ENCODE peak calls at places on chromosomes 3 and 15, in four cellular contexts. One of them, this sample, is unnamed. For H3K27me3, the result is how much of the 10 kb centered on the place peaks cover.

GRCh38 chr3:52373676-52374075 is 57.6 kb downstream of the DNAH1 start:
- DNase-seq in right cardiac atrium: no peak
- DNase-seq in CD4-positive, alpha-beta memory T cell: no peak
- DNase-seq in colonic mucosa: no peak
- DNase-seq in this sample: no peak

GRCh38 chr15:60572462-60573214 is 93.7 kb upstream of the ICE2 start:
- DNase-seq in right cardiac atrium: no peak
- DNase-seq in CD4-positive, alpha-beta memory T cell: no peak
- DNase-seq in colonic mucosa: no peak
- DNase-seq in this sample: no peak

GRCh38 chr3:44248152-44248551 is 6.5 kb downstream of the TOPAZ1 start:
- DNase-seq in colonic mucosa: no peak
- DNase-seq in CD4-positive, alpha-beta memory T cell: no peak
- DNase-seq in right cardiac atrium: no peak
- DNase-seq in this sample: no peak

GRCh38 chr3:105354429-105354828 is 12.3 kb upstream of the ALCAM start:
- DNase-seq in CD4-positive, alpha-beta memory T cell: no peak
- DNase-seq in right cardiac atrium: no peak
- DNase-seq in colonic mucosa: no peak
- DNase-seq in this sample: no peak

GRCh38 chr15:89828324-89829145 is 13.9 kb upstream of the ANPEP start:
- DNase-seq in CD4-positive, alpha-beta memory T cell: no peak
- DNase-seq in colonic mucosa: peak
- DNase-seq in right cardiac atrium: peak
- DNase-seq in this sample: no peak

GRCh38 chr15:38130200-38130567 is 122.5 kb upstream of the SPRED1 start:
- DNase-seq in right cardiac atrium: no peak
- DNase-seq in colonic mucosa: no peak
- DNase-seq in CD4-positive, alpha-beta memory T cell: no peak
- DNase-seq in this sample: no peak

GRCh38 chr3:108008931-108009635 is 81.7 kb downstream of the CD47 start:
- DNase-seq in colonic mucosa: no peak
- DNase-seq in CD4-positive, alpha-beta memory T cell: no peak
- DNase-seq in right cardiac atrium: no peak
- DNase-seq in this sample: no peak

GRCh38 chr15:39199076-39199475 is 381.8 kb upstream of the THBS1 start:
- DNase-seq in CD4-positive, alpha-beta memory T cell: no peak
- DNase-seq in right cardiac atrium: peak
- DNase-seq in colonic mucosa: no peak
- DNase-seq in this sample: no peak

GRCh38 chr3:141699907-141700306 is 38.2 kb upstream of the RNF7 start:
- DNase-seq in CD4-positive, alpha-beta memory T cell: no peak
- DNase-seq in colonic mucosa: no peak
- DNase-seq in right cardiac atrium: no peak
- DNase-seq in this sample: no peak

GRCh38 chr15:29631076-29632070 is 190.9 kb downstream of the TJP1 start:
- DNase-seq in right cardiac atrium: no peak
- DNase-seq in colonic mucosa: peak
- DNase-seq in CD4-positive, alpha-beta memory T cell: no peak
- DNase-seq in this sample: peak

GRCh38 chr3:196406806-196407470 is 25.3 kb downstream of the UBXN7 start:
- DNase-seq in CD4-positive, alpha-beta memory T cell: no peak
- DNase-seq in colonic mucosa: no peak
- DNase-seq in right cardiac atrium: no peak
- DNase-seq in this sample: no peak

GRCh38 chr3:14428087-14429067 is 26.0 kb downstream of the SLC6A6 start:
- DNase-seq in right cardiac atrium: peak
- DNase-seq in colonic mucosa: no peak
- DNase-seq in CD4-positive, alpha-beta memory T cell: no peak
- DNase-seq in this sample: no peak

GRCh38 chr3:127360647-127361046 is 72.8 kb upstream of the PRR20G start:
- DNase-seq in right cardiac atrium: no peak
- DNase-seq in CD4-positive, alpha-beta memory T cell: no peak
- DNase-seq in colonic mucosa: no peak
- DNase-seq in this sample: no peak

GRCh38 chr3:86948840-86949239 is 42.1 kb downstream of the VGLL3 start:
- DNase-seq in colonic mucosa: no peak
- DNase-seq in CD4-positive, alpha-beta memory T cell: no peak
- DNase-seq in right cardiac atrium: no peak
- DNase-seq in this sample: no peak

GRCh38 chr3:30467596-30468238 is 138.7 kb upstream of the TGFBR2 start:
- DNase-seq in CD4-positive, alpha-beta memory T cell: no peak
- DNase-seq in colonic mucosa: no peak
- DNase-seq in right cardiac atrium: no peak
- DNase-seq in this sample: no peak

GRCh38 chr3:36678216-36679013 is 85.9 kb downstream of the DCLK3 start:
- DNase-seq in CD4-positive, alpha-beta memory T cell: no peak
- DNase-seq in colonic mucosa: no peak
- DNase-seq in right cardiac atrium: no peak
- DNase-seq in this sample: no peak

GRCh38 chr3:18354706-18355105 is 70.4 kb downstream of the SATB1 start:
- DNase-seq in colonic mucosa: no peak
- DNase-seq in CD4-positive, alpha-beta memory T cell: no peak
- DNase-seq in right cardiac atrium: no peak
- DNase-seq in this sample: no peak

GRCh38 chr15:90343391-90343790 is 8.7 kb upstream of the ZNF774 start:
- DNase-seq in colonic mucosa: no peak
- DNase-seq in CD4-positive, alpha-beta memory T cell: no peak
- DNase-seq in right cardiac atrium: no peak
- DNase-seq in this sample: no peak

GRCh38 chr15:82642656-82643055 is 4.5 kb downstream of the CPEB1 start:
- DNase-seq in right cardiac atrium: no peak
- DNase-seq in colonic mucosa: no peak
- DNase-seq in CD4-positive, alpha-beta memory T cell: no peak
- DNase-seq in this sample: no peak
- H3K27me3 ChIP-seq in right cardiac atrium: under half
- H3K27me3 ChIP-seq in colonic mucosa: under half
- H3K27me3 ChIP-seq in CD4-positive, alpha-beta memory T cell: under half
- H3K27me3 ChIP-seq in this sample: under half

GRCh38 chr3:96622878-96623277 is 191.5 kb upstream of the EPHA6 start:
- DNase-seq in CD4-positive, alpha-beta memory T cell: no peak
- DNase-seq in right cardiac atrium: no peak
- DNase-seq in colonic mucosa: no peak
- DNase-seq in this sample: no peak

GRCh38 chr3:96619475-96619874 is 194.9 kb upstream of the EPHA6 start:
- DNase-seq in colonic mucosa: no peak
- DNase-seq in right cardiac atrium: no peak
- DNase-seq in CD4-positive, alpha-beta memory T cell: no peak
- DNase-seq in this sample: no peak
- H3K27me3 ChIP-seq in colonic mucosa: under half
- H3K27me3 ChIP-seq in right cardiac atrium: under half
- H3K27me3 ChIP-seq in CD4-positive, alpha-beta memory T cell: under half
- H3K27me3 ChIP-seq in this sample: under half

DNA sequence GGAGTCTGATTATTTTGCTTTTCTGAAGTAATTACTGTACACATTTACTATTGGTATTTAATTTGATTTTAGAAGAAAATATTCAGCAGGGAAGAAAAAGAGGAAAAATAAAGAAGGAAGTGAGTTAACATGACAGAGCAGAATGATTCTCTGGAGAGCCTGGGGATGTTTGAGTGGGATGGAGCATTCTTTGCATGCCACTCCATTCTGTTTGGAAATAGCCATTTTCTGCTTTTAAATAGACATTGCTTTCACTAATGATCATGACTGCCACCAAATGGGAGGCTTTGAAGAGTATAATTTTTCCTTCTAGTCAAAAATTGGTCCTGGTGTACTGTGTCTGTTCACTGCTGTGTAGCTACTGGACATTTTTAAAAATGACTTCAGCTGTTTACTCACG is 196.0 kb downstream of the RYR3 start:
- DNase-seq in CD4-positive, alpha-beta memory T cell: no peak
- DNase-seq in colonic mucosa: no peak
- DNase-seq in right cardiac atrium: no peak
- DNase-seq in this sample: no peak
- H3K27me3 ChIP-seq in CD4-positive, alpha-beta memory T cell: under half
- H3K27me3 ChIP-seq in colonic mucosa: under half
- H3K27me3 ChIP-seq in right cardiac atrium: under half
- H3K27me3 ChIP-seq in this sample: under half

GRCh38 chr3:10940106-10940505 is 52.4 kb upstream of the SLC6A1 start:
- DNase-seq in CD4-positive, alpha-beta memory T cell: no peak
- DNase-seq in colonic mucosa: no peak
- DNase-seq in right cardiac atrium: peak
- DNase-seq in this sample: peak

GRCh38 chr3:10942806-10943205 is 49.7 kb upstream of the SLC6A1 start:
- DNase-seq in CD4-positive, alpha-beta memory T cell: no peak
- DNase-seq in colonic mucosa: no peak
- DNase-seq in right cardiac atrium: peak
- DNase-seq in this sample: no peak

GRCh38 chr3:10939556-10939955 is 53.0 kb upstream of the SLC6A1 start:
- DNase-seq in CD4-positive, alpha-beta memory T cell: no peak
- DNase-seq in right cardiac atrium: no peak
- DNase-seq in colonic mucosa: no peak
- DNase-seq in this sample: peak

GRCh38 chr3:10944866-10945265 is 47.7 kb upstream of the SLC6A1 start:
- DNase-seq in colonic mucosa: no peak
- DNase-seq in CD4-positive, alpha-beta memory T cell: no peak
- DNase-seq in right cardiac atrium: peak
- DNase-seq in this sample: peak

GRCh38 chr3:10941972-10942371 is 50.6 kb upstream of the SLC6A1 start:
- DNase-seq in colonic mucosa: no peak
- DNase-seq in right cardiac atrium: peak
- DNase-seq in CD4-positive, alpha-beta memory T cell: no peak
- DNase-seq in this sample: peak
- H3K27me3 ChIP-seq in colonic mucosa: under half
- H3K27me3 ChIP-seq in right cardiac atrium: under half
- H3K27me3 ChIP-seq in CD4-positive, alpha-beta memory T cell: under half
- H3K27me3 ChIP-seq in this sample: under half

GRCh38 chr3:155983834-155984474 is 113.5 kb downstream of the GMPS start:
- DNase-seq in CD4-positive, alpha-beta memory T cell: no peak
- DNase-seq in colonic mucosa: no peak
- DNase-seq in right cardiac atrium: no peak
- DNase-seq in this sample: no peak
- H3K27me3 ChIP-seq in CD4-positive, alpha-beta memory T cell: under half
- H3K27me3 ChIP-seq in colonic mucosa: under half
- H3K27me3 ChIP-seq in right cardiac atrium: under half
- H3K27me3 ChIP-seq in this sample: under half

GRCh38 chr15:83365370-83365938 is 81.0 kb upstream of the BNC1 start:
- DNase-seq in right cardiac atrium: peak
- DNase-seq in CD4-positive, alpha-beta memory T cell: no peak
- DNase-seq in colonic mucosa: no peak
- DNase-seq in this sample: peak
- H3K27me3 ChIP-seq in right cardiac atrium: under half
- H3K27me3 ChIP-seq in CD4-positive, alpha-beta memory T cell: under half
- H3K27me3 ChIP-seq in colonic mucosa: under half
- H3K27me3 ChIP-seq in this sample: under half

DNA sequence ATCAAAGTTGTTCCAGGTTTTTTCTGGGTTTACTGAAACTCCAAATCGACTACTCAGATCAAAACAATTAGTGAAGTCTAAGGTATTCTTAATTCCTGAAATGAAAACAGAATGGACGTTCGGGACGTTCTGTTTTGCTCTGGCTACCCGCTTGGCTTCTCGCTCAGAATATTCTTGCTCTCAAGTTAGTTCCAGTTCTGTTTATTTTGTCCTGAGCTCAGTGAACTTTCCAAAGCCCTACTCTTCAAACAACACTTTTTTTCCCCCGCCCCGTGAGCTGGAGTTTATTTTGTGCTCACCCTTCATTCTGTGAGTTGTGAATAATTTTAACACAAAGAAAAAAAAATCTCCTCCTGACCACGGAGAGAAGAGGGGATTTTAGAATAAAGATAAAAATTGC is 72.6 kb downstream of the SAMMSON start:
- DNase-seq in right cardiac atrium: no peak
- DNase-seq in colonic mucosa: no peak
- DNase-seq in CD4-positive, alpha-beta memory T cell: no peak
- DNase-seq in this sample: no peak
- H3K27me3 ChIP-seq in right cardiac atrium: under half
- H3K27me3 ChIP-seq in colonic mucosa: under half
- H3K27me3 ChIP-seq in CD4-positive, alpha-beta memory T cell: under half
- H3K27me3 ChIP-seq in this sample: under half

GRCh38 chr15:93238641-93239040 is 149.6 kb upstream of the RGMA start:
- DNase-seq in colonic mucosa: no peak
- DNase-seq in CD4-positive, alpha-beta memory T cell: no peak
- DNase-seq in right cardiac atrium: no peak
- DNase-seq in this sample: no peak
- H3K27me3 ChIP-seq in colonic mucosa: under half
- H3K27me3 ChIP-seq in CD4-positive, alpha-beta memory T cell: under half
- H3K27me3 ChIP-seq in right cardiac atrium: under half
- H3K27me3 ChIP-seq in this sample: under half